ENCODE peak calls at places on chromosomes 4 and X, in eight cellular contexts. W is lower lobe of right lung, O is OCI-LY7, L is WERI-Rb-1, P is fibroblast of mammary gland, G is small intestine, M is A673, S is choroid plexus epithelial cell. K is an unnamed sample.

GRCh38 chr4:159269143-159269542 is 166.3 kb downstream of the RAPGEF2 start:
- DNase-seq in W (no peak), O (no peak), L (no peak), P (no peak), G (no peak), M (no peak), S (no peak), K (no peak)

GRCh38 chr4:175882891-175883290 is 70.8 kb upstream of the GPM6A start:
- DNase-seq in W (no peak), O (no peak), L (no peak), P (no peak), G (no peak), M (no peak), S (no peak), K (no peak)

GRCh38 chr4:10891866-10892265 is 207.3 kb upstream of the CLNK start:
- DNase-seq in W (no peak), O (no peak), L (peak; percentile 12), P (no peak), G (no peak), M (no peak), S (no peak), K (no peak)

GRCh38 chr4:182554736-182555135 is 311.5 kb downstream of the TENM3 start:
- DNase-seq in W (no peak), O (no peak), L (no peak), P (peak; percentile 58), G (no peak), M (no peak), S (no peak), K (no peak)

GRCh38 chr4:108385076-108385475 is 216.3 kb upstream of the LEF1 start:
- DNase-seq in W (no peak), O (no peak), L (no peak), P (no peak), G (no peak), M (no peak), S (no peak), K (no peak)

GRCh38 chrX:69085151-69085550 is 80.1 kb downstream of the PJA1 start:
- DNase-seq in W (no peak), O (no peak), L (no peak), P (no peak), G (no peak), M (no peak), S (no peak), K (no peak)

GRCh38 chrX:133307094-133307493 is 88.9 kb upstream of the TFDP3 start:
- DNase-seq in W (no peak), O (no peak), L (no peak), P (no peak), G (no peak), M (no peak), S (no peak), K (no peak)

GRCh38 chr4:179695175-179695574 is 2252.9 kb upstream of the AGA start:
- DNase-seq in W (no peak), O (no peak), L (no peak), P (peak; percentile 65), G (no peak), M (no peak), S (peak; percentile 21), K (no peak)

GRCh38 chrX:39497717-39498265 is 600.0 kb downstream of the BCOR start:
- DNase-seq in W (no peak), O (no peak), L (peak; percentile 93), P (no peak), G (no peak), M (no peak), S (no peak), K (no peak)

GRCh38 chrX:9390121-9390520 is 74.7 kb upstream of the TBL1X start:
- DNase-seq in W (no peak), O (no peak), L (no peak), P (no peak), G (no peak), M (no peak), S (peak; percentile 27), K (no peak)

GRCh38 chr4:152661649-152662048 is 18.1 kb downstream of the TMEM154 start:
- DNase-seq in W (no peak), O (peak; percentile 35), L (no peak), P (no peak), G (no peak), M (no peak), S (no peak), K (no peak)

GRCh38 chr4:32172761-32173160 is 1452.6 kb downstream of the PCDH7 start:
- DNase-seq in W (no peak), O (no peak), L (no peak), P (peak; percentile 2), G (no peak), M (no peak), S (peak; percentile 64), K (no peak)

GRCh38 chr4:176627916-176628315 is 164.8 kb downstream of the VEGFC start:
- DNase-seq in W (no peak), O (no peak), L (no peak), P (no peak), G (no peak), M (no peak), S (no peak), K (no peak)

GRCh38 chr4:127047930-127048329 is 584.8 kb upstream of the INTU start:
- DNase-seq in W (no peak), O (no peak), L (no peak), P (no peak), G (no peak), M (no peak), S (no peak), K (no peak)

GRCh38 chr4:56049428-56050212 is 100.9 kb downstream of the CEP135 start:
- DNase-seq in W (peak; percentile 45), O (peak; percentile 75), L (peak; percentile 50), P (peak; percentile 10), G (peak; percentile 47), M (peak; percentile 27), S (peak; percentile 22), K (peak; percentile 52)

GRCh38 chr4:7210818-7211217 is 18.5 kb downstream of the SORCS2 start:
- DNase-seq in W (no peak), O (no peak), L (no peak), P (peak; percentile 84), G (no peak), M (no peak), S (peak; percentile 90), K (no peak)

GRCh38 chr4:31649878-31650277 is 929.7 kb downstream of the PCDH7 start:
- DNase-seq in W (no peak), O (no peak), L (no peak), P (no peak), G (no peak), M (no peak), S (no peak), K (no peak)

GRCh38 chrX:28997716-28998115 is 410.5 kb downstream of the IL1RAPL1 start:
- DNase-seq in W (no peak), O (no peak), L (no peak), P (no peak), G (no peak), M (no peak), S (peak; percentile 15), K (no peak)

GRCh38 chr4:181728567-181728966 is 514.6 kb upstream of the TENM3 start:
- DNase-seq in W (no peak), O (no peak), L (no peak), P (peak; percentile 3), G (no peak), M (no peak), S (peak; percentile 12), K (no peak)

GRCh38 chr4:185838514-185839203 is 26.7 kb upstream of the SORBS2 start:
- DNase-seq in W (no peak), O (no peak), L (no peak), P (peak; percentile 25), G (no peak), M (no peak), S (no peak), K (no peak)

GRCh38 chr4:150828159-150828558 is 186.9 kb downstream of the LRBA start:
- DNase-seq in W (no peak), O (no peak), L (no peak), P (no peak), G (peak; percentile 49), M (no peak), S (no peak), K (no peak)

GRCh38 chr4:133152801-133153526 is 3.9 kb downstream of the PCDH10 start:
- DNase-seq in W (no peak), O (no peak), L (no peak), P (no peak), G (no peak), M (peak; percentile 51), S (peak; percentile 14), K (no peak)
- H3K4me3 ChIP-seq in W (peak overlapping the region; percentile 45), O (no peak overlapping the region), L (no peak overlapping the region), P (no peak overlapping the region), G (no peak overlapping the region), M (peak overlapping the region; percentile 63), S (peak overlapping the region; percentile 64), K (no peak overlapping the region)

GRCh38 chr4:48130100-48130499 is 4.0 kb downstream of the TXK start:
- DNase-seq in W (no peak), O (no peak), L (no peak), P (no peak), G (no peak), M (no peak), S (no peak), K (no peak)

GRCh38 chr4:48129307-48130014 is 4.6 kb downstream of the TXK start:
- DNase-seq in W (no peak), O (no peak), L (no peak), P (no peak), G (peak; percentile 48), M (no peak), S (no peak), K (no peak)

GRCh38 chr4:48127231-48127881 is 6.7 kb downstream of the TXK start:
- DNase-seq in W (no peak), O (no peak), L (no peak), P (no peak), G (no peak), M (no peak), S (no peak), K (no peak)

GRCh38 chr4:48126621-48127020 is 7.4 kb downstream of the TXK start:
- DNase-seq in W (no peak), O (no peak), L (no peak), P (no peak), G (no peak), M (no peak), S (no peak), K (no peak)

GRCh38 chr4:48127882-48128394 is 6.1 kb downstream of the TXK start:
- DNase-seq in W (peak; percentile 61), O (peak; percentile 65), L (peak; percentile 84), P (peak; percentile 87), G (peak; percentile 70), M (peak; percentile 82), S (peak; percentile 94), K (peak; percentile 81)
- H3K4me3 ChIP-seq in W (peak overlapping the region; percentile 37), O (no peak overlapping the region), L (no peak overlapping the region), P (peak overlapping the region; percentile 15), G (no peak overlapping the region), M (no peak overlapping the region), S (peak overlapping the region; percentile 15), K (peak overlapping the region; percentile 31)

GRCh38 chr4:134201216-134202098 is at the start of gene PABPC4L:
- DNase-seq in W (peak; percentile 45), O (no peak), L (peak; percentile 36), P (peak; percentile 31), G (no peak), M (peak; percentile 81), S (peak; percentile 83), K (peak; percentile 63)
- H3K4me3 ChIP-seq in W (peak within 1 kb of the TSS; percentile 58), O (no peak within 1 kb of the TSS), L (peak within 1 kb of the TSS; percentile 42), P (peak within 1 kb of the TSS; percentile 36), G (peak within 1 kb of the TSS; percentile 10), M (peak within 1 kb of the TSS; percentile 58), S (peak within 1 kb of the TSS; percentile 65), K (peak within 1 kb of the TSS; percentile 15)

DNA sequence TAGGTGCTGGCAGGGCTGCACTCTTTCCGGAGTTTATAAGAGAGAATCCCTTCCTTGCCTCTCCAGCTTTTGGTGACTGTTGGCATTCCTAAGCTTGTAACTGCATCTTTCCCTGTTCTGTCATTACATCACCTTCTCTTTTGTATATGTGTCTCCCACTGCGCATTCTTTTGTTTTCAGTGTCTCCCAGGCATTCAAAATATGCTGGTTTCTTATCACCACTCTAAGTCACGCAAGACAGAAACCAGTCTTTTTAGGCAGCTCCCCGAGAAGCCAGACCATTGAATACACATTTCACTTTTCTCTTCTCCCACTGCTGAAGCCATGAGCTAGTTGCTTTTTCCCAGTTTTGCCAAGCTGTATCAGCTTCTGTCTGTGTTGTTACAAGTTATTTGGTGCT is 71.0 kb downstream of the LAS1L start:
- DNase-seq in W (no peak), O (no peak), L (no peak), P (no peak), G (no peak), M (no peak), S (peak; percentile 6), K (no peak)
- H3K4me3 ChIP-seq in W (no peak overlapping the region), O (no peak overlapping the region), L (no peak overlapping the region), P (no peak overlapping the region), G (no peak overlapping the region), M (no peak overlapping the region), S (no peak overlapping the region), K (no peak overlapping the region)

K was measured in adrenal gland.